ENCODE peak calls at places on chromosomes 12 and 14, in five cellular contexts. G is suprapubic skin, T is SK-N-SH, P is sigmoid colon, I is prostate gland. O is an unnamed sample.

GRCh38 chr14:21095430-21096205 is 2.8 kb downstream of the ZNF219 start:
- DNase-seq in P (no peak), G (no peak), I (no peak), T (peak; percentile 19), O (no peak)

GRCh38 chr14:63045234-63045611 is at the start of gene KCNH5:
- DNase-seq in I (peak; percentile 13), G (no peak), T (peak; percentile 90), P (no peak), O (no peak)

GRCh38 chr12:117216686-117217085 is 26.4 kb upstream of the FBXO21 start:
- DNase-seq in I (no peak), T (no peak), G (no peak), P (no peak), O (no peak)

GRCh38 chr12:18375583-18375982 is 114.3 kb downstream of the PIK3C2G start:
- DNase-seq in G (no peak), I (no peak), P (no peak), T (no peak), O (no peak)

GRCh38 chr12:77686760-77687159 is 143.9 kb upstream of the NAV3 start:
- DNase-seq in I (no peak), T (no peak), P (no peak), G (no peak), O (no peak)

GRCh38 chr12:96365604-96366230 is 34.5 kb downstream of the CDK17 start:
- DNase-seq in I (no peak), T (no peak), P (no peak), G (no peak), O (no peak)

GRCh38 chr12:124371970-124372555 is 77.2 kb downstream of the RFLNA start:
- DNase-seq in P (no peak), G (no peak), T (no peak), I (no peak), O (no peak)

GRCh38 chr12:28899951-28900350 is 249.1 kb upstream of the FAR2 start:
- DNase-seq in I (no peak), G (no peak), T (no peak), P (no peak), O (no peak)

GRCh38 chr12:74897425-74898211 is 312.0 kb downstream of the KCNC2 start:
- DNase-seq in P (no peak), T (no peak), G (no peak), I (no peak), O (no peak)

GRCh38 chr12:104641862-104642261 is 185.1 kb downstream of the CHST11 start:
- DNase-seq in G (no peak), I (no peak), P (no peak), T (no peak), O (no peak)

GRCh38 chr12:45518516-45519235 is 210.8 kb upstream of the ARID2 start:
- DNase-seq in P (no peak), I (no peak), G (no peak), T (peak; percentile 56), O (no peak)

DNA sequence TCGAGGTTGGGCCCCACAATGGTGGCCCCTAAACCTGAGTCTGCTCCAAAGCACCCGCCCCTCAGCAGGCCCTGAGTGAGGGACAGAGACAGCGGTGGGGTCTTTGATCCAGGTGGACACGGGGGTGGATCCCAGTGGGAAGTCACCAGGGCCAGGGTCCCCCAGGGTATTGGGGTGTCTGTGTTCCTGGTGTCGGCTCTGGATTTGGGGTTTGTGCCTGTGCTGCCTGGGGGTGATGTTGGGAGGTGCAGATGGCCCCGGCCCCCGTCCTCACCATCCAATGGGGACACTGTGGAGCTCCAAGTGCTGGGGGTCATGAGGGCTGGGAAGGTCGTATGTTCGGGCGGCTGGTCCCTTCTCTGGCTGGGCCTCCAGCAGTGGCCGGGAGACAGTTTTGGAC is 354.2 kb downstream of the TMEM121 start:
- DNase-seq in T (no peak), P (peak; percentile 43), I (no peak), G (peak; percentile 35), O (no peak)
- H3K9me3 ChIP-seq in T (no peaks in the 10 kb centered on the region), P (no peaks in the 10 kb centered on the region), I (no peaks in the 10 kb centered on the region), G (no peaks in the 10 kb centered on the region), O (no peaks in the 10 kb centered on the region)

GRCh38 chr12:116143883-116144266 is 133.6 kb downstream of the MED13L start:
- DNase-seq in I (no peak), P (no peak), T (no peak), G (no peak), O (no peak)

GRCh38 chr12:116144384-116144783 is 133.1 kb downstream of the MED13L start:
- DNase-seq in G (no peak), P (no peak), I (no peak), T (no peak), O (no peak)

GRCh38 chr12:116141110-116141832 is 136.2 kb downstream of the MED13L start:
- DNase-seq in T (peak; percentile 27), G (no peak), P (no peak), I (no peak), O (no peak)

GRCh38 chr12:116141833-116142162 is 135.7 kb downstream of the MED13L start:
- DNase-seq in T (no peak), I (no peak), P (no peak), G (no peak), O (no peak)

DNA sequence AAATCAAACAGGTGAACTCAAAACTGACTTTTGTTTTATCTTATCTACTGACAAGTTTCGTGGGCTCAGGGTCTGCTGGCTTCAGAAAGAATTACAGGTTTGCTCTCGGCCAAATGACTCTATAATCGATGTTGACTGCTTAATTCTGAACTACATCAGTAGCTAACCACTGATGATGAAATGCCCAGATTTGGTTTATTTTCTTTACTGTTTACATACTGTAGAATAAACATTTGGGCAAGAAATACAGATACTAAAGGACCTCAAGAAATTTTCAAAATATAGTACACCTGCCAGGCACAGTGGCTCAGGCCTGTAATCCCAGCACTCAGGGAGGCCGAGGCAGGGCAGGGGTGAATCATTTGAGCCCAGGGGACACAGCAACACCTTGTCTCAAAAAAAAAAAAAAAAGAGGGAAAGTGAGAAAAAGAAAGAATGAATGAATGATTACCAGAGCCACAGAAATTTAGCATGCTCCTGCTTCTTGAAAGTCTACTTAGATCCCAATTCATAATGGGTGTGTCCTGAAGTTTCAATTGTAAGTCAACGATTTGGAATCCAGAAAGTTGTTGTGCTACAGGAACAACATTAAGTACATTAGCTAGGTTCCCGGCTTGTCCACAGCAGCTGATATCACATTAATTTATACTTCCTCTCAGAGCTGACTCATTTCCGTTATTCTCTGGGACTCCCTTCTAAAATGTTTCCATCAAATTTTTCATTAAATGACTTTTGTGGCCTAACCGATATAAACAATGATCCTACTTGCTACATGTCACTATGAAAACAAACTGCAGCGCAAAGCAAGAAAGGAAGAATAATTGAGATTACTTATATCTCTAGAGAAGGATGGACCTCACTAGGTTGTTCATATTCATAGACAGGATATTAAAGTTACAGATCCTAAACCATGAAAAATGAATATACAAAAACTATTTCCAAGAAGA is 134.3 kb downstream of the MED13L start:
- DNase-seq in I (no peak), G (no peak), T (no peak), P (no peak), O (no peak)
- H3K4me3 ChIP-seq in I (no peak overlapping the region), G (no peak overlapping the region), T (peak overlapping the region; percentile 20), P (no peak overlapping the region), O (no peak overlapping the region)

GRCh38 chr14:95507174-95507573 is 9.3 kb downstream of the SYNE3 start:
- DNase-seq in T (no peak), I (peak; percentile 71), G (peak; percentile 89), P (peak; percentile 88), O (no peak)
- TF ChIP-seq POLR2AphosphoS5 in T (peak; percentile 46), I (peak; percentile 78), G (no peak), P (peak; percentile 12), O (peak; percentile 37)

GRCh38 chr12:130847097-130847496 is 8.0 kb upstream of the STX2 start:
- DNase-seq in G (no peak), T (no peak), P (no peak), I (no peak), O (no peak)

GRCh38 chr12:130850418-130851021 is 11.5 kb upstream of the STX2 start:
- DNase-seq in G (no peak), T (no peak), P (no peak), I (no peak), O (no peak)

GRCh38 chr12:130846386-130846785 is 7.3 kb upstream of the STX2 start:
- DNase-seq in T (no peak), P (no peak), G (no peak), I (no peak), O (no peak)

DNA sequence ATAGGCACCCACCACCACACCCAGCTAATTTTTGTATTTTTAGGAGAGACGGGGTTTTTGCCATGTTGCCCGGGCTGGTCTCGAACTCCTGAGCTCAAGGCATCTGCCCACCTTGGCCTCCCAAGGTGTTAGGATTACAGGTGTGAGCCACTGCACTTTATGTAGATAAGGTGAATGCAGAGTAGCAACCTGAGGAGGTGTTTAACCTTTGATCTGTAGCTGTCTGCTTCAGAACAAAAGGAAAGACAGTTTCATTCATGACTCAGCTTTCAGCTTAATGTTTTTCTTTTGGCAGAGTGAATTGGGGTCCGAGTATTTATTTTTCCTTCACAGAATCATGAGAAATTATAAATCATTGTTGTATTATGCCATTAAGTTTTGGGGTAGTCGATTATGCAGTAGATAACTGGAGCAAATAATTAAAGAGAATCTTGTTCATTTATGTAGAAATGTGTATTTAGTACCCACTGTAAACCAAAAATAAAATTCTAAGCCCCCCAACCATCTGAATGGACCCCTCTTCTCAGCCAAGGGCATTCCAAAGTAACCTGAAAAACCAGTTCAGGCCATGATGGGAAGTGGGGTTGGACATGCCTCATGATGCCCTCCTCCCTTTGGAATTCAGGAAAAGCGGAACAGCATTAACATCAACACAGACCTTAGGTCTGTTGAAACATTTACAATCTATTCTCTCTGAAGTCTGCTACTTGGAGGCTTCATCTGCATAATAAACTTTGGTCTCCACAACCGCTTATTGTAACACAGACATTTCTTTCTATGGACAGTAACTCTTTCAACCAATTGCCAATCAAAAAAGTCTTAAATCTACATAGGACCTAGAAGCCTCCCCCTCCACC is 10.7 kb upstream of the STX2 start:
- DNase-seq in I (no peak), T (no peak), G (no peak), P (peak; percentile 2), O (no peak)
- H3K9me3 ChIP-seq in I (no peaks in the 10 kb centered on the region), T (no peaks in the 10 kb centered on the region), G (no peaks in the 10 kb centered on the region), P (no peaks in the 10 kb centered on the region), O (no peaks in the 10 kb centered on the region)

GRCh38 chr12:6951551-6952120 is 480 bp downstream of the PTPN6 start:
- DNase-seq in I (no peak), T (peak; percentile 18), P (peak; percentile 56), G (no peak), O (no peak)

GRCh38 chr12:6949063-6949594 is 2.0 kb upstream of the PTPN6 start:
- DNase-seq in T (peak; percentile 55), P (no peak), I (no peak), G (no peak), O (no peak)

GRCh38 chr12:6950944-6951540 is at the start of gene PTPN6:
- DNase-seq in G (no peak), T (peak; percentile 11), P (peak; percentile 75), I (no peak), O (no peak)

GRCh38 chr12:6952121-6952859 is 1.1 kb downstream of the PTPN6 start:
- DNase-seq in G (no peak), T (peak; percentile 17), I (no peak), P (peak; percentile 61), O (no peak)

GRCh38 chr12:6950401-6950801 is 755 bp upstream of the PTPN6 start:
- DNase-seq in G (no peak), P (peak; percentile 36), I (no peak), T (peak; percentile 62), O (no peak)
- H3K4me3 ChIP-seq in G (no peak overlapping the region), P (no peak overlapping the region), I (no peak overlapping the region), T (no peak overlapping the region), O (no peak overlapping the region)

O was measured in esophagus muscularis mucosa.